ENCODE peak calls at places on chromosomes 6 and 20, in nine cellular contexts. W, R, E, D, O, B, Z, S and U are unnamed samples.

GRCh38 chr6:30493643-30494250 is 4.4 kb downstream of the HLA-E start:
- DNase-seq in W (peak), R (no peak), E (no peak), D (no peak), O (peak), B (no peak), Z (no peak), S (no peak), U (no peak)

GRCh38 chr6:169292340-169293124 is 38.9 kb upstream of the THBS2 start:
- DNase-seq in W (no peak), R (peak), E (no peak), D (no peak), O (no peak), B (peak), Z (no peak), S (no peak), U (peak)

GRCh38 chr20:43835944-43836540 is 78.6 kb upstream of the TOX2 start:
- DNase-seq in W (no peak), R (no peak), E (no peak), D (no peak), O (no peak), B (no peak), Z (no peak), S (no peak), U (no peak)

GRCh38 chr20:31494131-31494530 is 19.0 kb downstream of the REM1 start:
- DNase-seq in W (no peak), R (peak), E (no peak), D (no peak), O (peak), B (no peak), Z (no peak), S (no peak), U (peak)

GRCh38 chr6:46234156-46234556 is 63.4 kb upstream of the ENPP5 start:
- DNase-seq in W (peak), R (no peak), E (no peak), D (peak), O (no peak), B (no peak), Z (peak), S (no peak), U (no peak)

GRCh38 chr6:72861935-72862432 is 240.1 kb downstream of the KCNQ5 start:
- DNase-seq in W (peak), R (peak), E (no peak), D (peak), O (no peak), B (no peak), Z (no peak), S (no peak), U (no peak)

GRCh38 chr6:36289281-36290018 is 19.6 kb downstream of the PNPLA1 start:
- DNase-seq in W (no peak), R (no peak), E (no peak), D (no peak), O (no peak), B (no peak), Z (no peak), S (no peak), U (no peak)

GRCh38 chr6:126199482-126199881 is 140.4 kb upstream of the CENPW start:
- DNase-seq in W (no peak), R (no peak), E (no peak), D (no peak), O (no peak), B (no peak), Z (no peak), S (no peak), U (no peak)

DNA sequence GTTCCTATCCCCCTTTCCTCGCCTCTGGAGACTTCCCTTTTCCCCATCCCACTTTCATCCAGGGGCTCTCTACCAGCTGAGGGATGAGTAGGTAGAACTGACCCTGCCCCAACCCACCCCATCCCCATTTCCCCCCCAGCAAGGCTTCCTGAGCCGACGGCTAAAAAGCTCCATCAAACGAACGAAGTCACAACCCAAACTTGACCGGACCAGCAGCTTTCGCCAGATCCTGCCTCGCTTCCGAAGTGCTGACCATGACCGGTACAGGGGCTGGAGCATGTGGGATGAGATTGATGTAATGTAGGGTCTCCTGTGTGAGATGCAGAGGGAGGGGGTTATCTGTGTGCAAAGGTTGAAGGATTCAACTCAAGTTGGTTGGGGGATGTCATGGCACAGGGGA is 12.7 kb downstream of the SYNGAP1 start:
- DNase-seq in W (no peak), R (no peak), E (no peak), D (peak), O (no peak), B (no peak), Z (no peak), S (no peak), U (no peak)
- H3K4me3 ChIP-seq in W (no peak), R (no peak), E (no peak), D (no peak), O (peak), B (no peak), Z (no peak), S (no peak), U (no peak)

GRCh38 chr6:128616342-128616741 is 95.9 kb upstream of the PTPRK start:
- DNase-seq in W (no peak), R (no peak), E (no peak), D (no peak), O (no peak), B (no peak), Z (no peak), S (no peak), U (no peak)

DNA sequence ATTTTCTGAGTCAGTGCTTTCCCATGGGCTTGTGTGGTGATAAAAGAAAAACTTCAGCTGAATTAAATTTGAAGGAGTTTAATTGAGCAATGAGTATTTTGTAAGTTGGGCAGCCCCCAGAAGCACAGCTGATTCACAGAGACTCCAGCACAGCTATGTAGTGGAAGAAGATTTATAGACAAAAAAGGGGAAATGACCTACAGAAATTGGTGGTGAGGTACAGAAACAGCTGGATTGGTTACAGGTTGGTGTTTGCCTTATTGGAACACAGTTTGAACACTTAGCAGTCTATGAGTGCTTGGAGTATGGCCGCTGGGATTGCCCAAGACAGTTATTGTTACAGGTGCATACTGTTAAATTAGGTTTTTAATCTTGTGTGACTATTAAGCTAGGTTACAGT is 96.9 kb upstream of the PTPRK start:
- DNase-seq in W (no peak), R (no peak), E (no peak), D (no peak), O (no peak), B (no peak), Z (no peak), S (no peak), U (no peak)
- H3K4me3 ChIP-seq in W (no peak), R (no peak), E (no peak), D (no peak), O (no peak), B (no peak), Z (no peak), S (no peak), U (no peak)

GRCh38 chr6:1904494-1904854 is 294.8 kb downstream of the FOXC1 start:
- DNase-seq in W (no peak), R (no peak), E (peak), D (no peak), O (no peak), B (no peak), Z (no peak), S (no peak), U (no peak)
- H3K4me3 ChIP-seq in W (no peak), R (no peak), E (no peak), D (no peak), O (no peak), B (no peak), Z (no peak), S (no peak), U (no peak)

GRCh38 chr6:63574554-63574900 is 2.2 kb downstream of the LOC128125822 start:
- DNase-seq in W (no peak), R (no peak), E (no peak), D (no peak), O (no peak), B (no peak), Z (no peak), S (no peak), U (no peak)
- H3K4me3 ChIP-seq in W (no peak), R (peak), E (peak), D (peak), O (peak), B (peak), Z (peak), S (peak), U (peak)